ENCODE peak calls at places on chromosomes 13 and 19, in five cellular contexts. One of them, this sample, is unnamed. For H3K4me1 and H3K36me3, the result is how much of the 10 kb centered on the place peaks cover.

GRCh38 chr19:42410371-42410770 is 16.8 kb downstream of the LIPE start:
- DNase-seq in endothelial cell of umbilical vein: no peak
- DNase-seq in adipocyte: no peak
- DNase-seq in GM23248: no peak
- DNase-seq in neuronal stem cell: no peak
- DNase-seq in this sample: no peak

GRCh38 chr13:98173431-98173921 is 3.6 kb downstream of the RNF113B start:
- DNase-seq in endothelial cell of umbilical vein: peak
- DNase-seq in adipocyte: peak
- DNase-seq in GM23248: peak
- DNase-seq in neuronal stem cell: no peak
- DNase-seq in this sample: peak

GRCh38 chr13:53499551-53499950 is 470.9 kb downstream of the OLFM4 start:
- DNase-seq in endothelial cell of umbilical vein: no peak
- DNase-seq in adipocyte: no peak
- DNase-seq in GM23248: no peak
- DNase-seq in neuronal stem cell: no peak
- DNase-seq in this sample: no peak

GRCh38 chr13:74134226-74134776 is at the start of gene KLF12:
- DNase-seq in endothelial cell of umbilical vein: peak
- DNase-seq in adipocyte: peak
- DNase-seq in GM23248: peak
- DNase-seq in neuronal stem cell: peak
- DNase-seq in this sample: peak

GRCh38 chr19:43618921-43619261 is 538 bp downstream of the ZNF428 start:
- DNase-seq in endothelial cell of umbilical vein: peak
- DNase-seq in adipocyte: no peak
- DNase-seq in GM23248: peak
- DNase-seq in neuronal stem cell: no peak
- DNase-seq in this sample: no peak

GRCh38 chr19:33301900-33302174 is 497 bp downstream of the CEBPA start:
- DNase-seq in endothelial cell of umbilical vein: no peak
- DNase-seq in adipocyte: no peak
- DNase-seq in GM23248: peak
- DNase-seq in neuronal stem cell: no peak
- DNase-seq in this sample: no peak

GRCh38 chr13:51867062-51867461 is 5.3 kb downstream of the CCDC70 start:
- DNase-seq in endothelial cell of umbilical vein: no peak
- DNase-seq in adipocyte: no peak
- DNase-seq in GM23248: no peak
- DNase-seq in neuronal stem cell: no peak
- DNase-seq in this sample: no peak

GRCh38 chr13:59301166-59301551 is 862.6 kb downstream of the DIAPH3 start:
- DNase-seq in endothelial cell of umbilical vein: no peak
- DNase-seq in adipocyte: no peak
- DNase-seq in GM23248: no peak
- DNase-seq in neuronal stem cell: no peak
- DNase-seq in this sample: no peak

GRCh38 chr13:52797176-52797575 is 51.3 kb downstream of the PCDH8 start:
- DNase-seq in endothelial cell of umbilical vein: no peak
- DNase-seq in adipocyte: no peak
- DNase-seq in GM23248: no peak
- DNase-seq in neuronal stem cell: no peak
- DNase-seq in this sample: no peak

GRCh38 chr19:52658595-52658994 is 20.4 kb upstream of the ZNF83 start:
- DNase-seq in endothelial cell of umbilical vein: no peak
- DNase-seq in adipocyte: no peak
- DNase-seq in GM23248: no peak
- DNase-seq in neuronal stem cell: no peak
- DNase-seq in this sample: no peak

GRCh38 chr19:645912-646797 is 6.5 kb downstream of the FGF22 start:
- DNase-seq in endothelial cell of umbilical vein: no peak
- DNase-seq in adipocyte: no peak
- DNase-seq in GM23248: no peak
- DNase-seq in neuronal stem cell: no peak
- DNase-seq in this sample: no peak

GRCh38 chr19:54517483-54517882 is 14.9 kb downstream of the LAIR2 start:
- DNase-seq in endothelial cell of umbilical vein: peak
- DNase-seq in adipocyte: peak
- DNase-seq in GM23248: peak
- DNase-seq in neuronal stem cell: peak
- DNase-seq in this sample: peak

GRCh38 chr13:95083758-95084157 is 217.5 kb downstream of the ABCC4 start:
- DNase-seq in endothelial cell of umbilical vein: peak
- DNase-seq in adipocyte: no peak
- DNase-seq in GM23248: peak
- DNase-seq in neuronal stem cell: no peak
- DNase-seq in this sample: peak

GRCh38 chr13:99363391-99363790 is 56.2 kb upstream of the GPR183 start:
- DNase-seq in endothelial cell of umbilical vein: no peak
- DNase-seq in adipocyte: no peak
- DNase-seq in GM23248: no peak
- DNase-seq in neuronal stem cell: no peak
- DNase-seq in this sample: no peak

GRCh38 chr19:46755077-46755852 is 9.0 kb upstream of the STRN4 start:
- DNase-seq in endothelial cell of umbilical vein: peak
- DNase-seq in adipocyte: peak
- DNase-seq in GM23248: peak
- DNase-seq in neuronal stem cell: no peak
- DNase-seq in this sample: no peak

GRCh38 chr19:36526581-36526980 is 1.5 kb downstream of the ZNF260 start:
- DNase-seq in endothelial cell of umbilical vein: no peak
- DNase-seq in adipocyte: no peak
- DNase-seq in GM23248: peak
- DNase-seq in neuronal stem cell: no peak
- DNase-seq in this sample: no peak

GRCh38 chr13:50801087-50801931 is 42.2 kb downstream of the DLEU7 start:
- DNase-seq in endothelial cell of umbilical vein: peak
- DNase-seq in adipocyte: peak
- DNase-seq in GM23248: peak
- DNase-seq in neuronal stem cell: peak
- DNase-seq in this sample: peak

GRCh38 chr19:20925481-20925880 is 2.4 kb downstream of the ZNF85 start:
- DNase-seq in endothelial cell of umbilical vein: no peak
- DNase-seq in adipocyte: no peak
- DNase-seq in GM23248: no peak
- DNase-seq in neuronal stem cell: no peak
- DNase-seq in this sample: no peak

GRCh38 chr13:41700790-41701310 is 243.5 kb downstream of the RGCC start:
- DNase-seq in endothelial cell of umbilical vein: peak
- DNase-seq in adipocyte: peak
- DNase-seq in GM23248: peak
- DNase-seq in neuronal stem cell: no peak
- DNase-seq in this sample: peak

GRCh38 chr13:109151696-109152095 is 522.3 kb downstream of the MYO16 start:
- DNase-seq in endothelial cell of umbilical vein: no peak
- DNase-seq in adipocyte: no peak
- DNase-seq in GM23248: no peak
- DNase-seq in neuronal stem cell: no peak
- DNase-seq in this sample: no peak

GRCh38 chr19:13765395-13766094 is 1.2 kb downstream of the MRI1 start:
- DNase-seq in endothelial cell of umbilical vein: no peak
- DNase-seq in adipocyte: peak
- DNase-seq in GM23248: peak
- DNase-seq in neuronal stem cell: no peak
- DNase-seq in this sample: no peak

GRCh38 chr19:51410950-51411748 is 6.3 kb downstream of the SIGLEC10 start:
- DNase-seq in endothelial cell of umbilical vein: no peak
- DNase-seq in adipocyte: no peak
- DNase-seq in GM23248: no peak
- DNase-seq in neuronal stem cell: no peak
- DNase-seq in this sample: no peak

GRCh38 chr19:51418707-51419106 is 1.3 kb upstream of the SIGLEC10 start:
- DNase-seq in endothelial cell of umbilical vein: no peak
- DNase-seq in adipocyte: no peak
- DNase-seq in GM23248: no peak
- DNase-seq in neuronal stem cell: no peak
- DNase-seq in this sample: no peak

GRCh38 chr19:51417107-51417806 is at the start of gene SIGLEC10:
- DNase-seq in endothelial cell of umbilical vein: no peak
- DNase-seq in adipocyte: no peak
- DNase-seq in GM23248: no peak
- DNase-seq in neuronal stem cell: no peak
- DNase-seq in this sample: no peak

GRCh38 chr19:51417807-51418152 is 338 bp upstream of the SIGLEC10 start:
- DNase-seq in endothelial cell of umbilical vein: no peak
- DNase-seq in adipocyte: no peak
- DNase-seq in GM23248: no peak
- DNase-seq in neuronal stem cell: no peak
- DNase-seq in this sample: no peak

DNA sequence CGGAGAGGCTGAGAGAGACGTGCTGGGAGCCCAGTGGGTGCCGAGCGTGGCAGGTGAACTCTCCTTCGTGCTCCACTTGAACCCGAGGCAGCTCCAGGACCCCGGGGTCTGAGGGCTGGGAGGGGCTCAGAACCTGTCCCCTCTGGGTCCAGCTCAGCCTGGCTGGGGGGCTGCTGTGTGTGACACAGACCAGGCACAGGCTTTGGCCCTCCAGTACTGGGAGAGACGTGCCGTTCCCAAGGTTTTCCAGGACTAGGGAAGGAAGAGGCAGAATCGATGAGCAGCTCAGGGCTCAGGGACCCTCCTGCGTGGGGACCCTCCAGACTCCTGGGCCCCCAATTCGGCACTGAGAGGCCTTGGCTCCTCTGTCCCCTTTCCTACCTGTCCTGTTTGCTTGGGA is 2.3 kb downstream of the SIGLEC10 start:
- DNase-seq in endothelial cell of umbilical vein: no peak
- DNase-seq in adipocyte: no peak
- DNase-seq in GM23248: no peak
- DNase-seq in neuronal stem cell: no peak
- DNase-seq in this sample: no peak
- H3K4me1 ChIP-seq in endothelial cell of umbilical vein: under half
- H3K4me1 ChIP-seq in adipocyte: under half
- H3K4me1 ChIP-seq in GM23248: under half
- H3K4me1 ChIP-seq in neuronal stem cell: under half
- H3K4me1 ChIP-seq in this sample: under half

DNA sequence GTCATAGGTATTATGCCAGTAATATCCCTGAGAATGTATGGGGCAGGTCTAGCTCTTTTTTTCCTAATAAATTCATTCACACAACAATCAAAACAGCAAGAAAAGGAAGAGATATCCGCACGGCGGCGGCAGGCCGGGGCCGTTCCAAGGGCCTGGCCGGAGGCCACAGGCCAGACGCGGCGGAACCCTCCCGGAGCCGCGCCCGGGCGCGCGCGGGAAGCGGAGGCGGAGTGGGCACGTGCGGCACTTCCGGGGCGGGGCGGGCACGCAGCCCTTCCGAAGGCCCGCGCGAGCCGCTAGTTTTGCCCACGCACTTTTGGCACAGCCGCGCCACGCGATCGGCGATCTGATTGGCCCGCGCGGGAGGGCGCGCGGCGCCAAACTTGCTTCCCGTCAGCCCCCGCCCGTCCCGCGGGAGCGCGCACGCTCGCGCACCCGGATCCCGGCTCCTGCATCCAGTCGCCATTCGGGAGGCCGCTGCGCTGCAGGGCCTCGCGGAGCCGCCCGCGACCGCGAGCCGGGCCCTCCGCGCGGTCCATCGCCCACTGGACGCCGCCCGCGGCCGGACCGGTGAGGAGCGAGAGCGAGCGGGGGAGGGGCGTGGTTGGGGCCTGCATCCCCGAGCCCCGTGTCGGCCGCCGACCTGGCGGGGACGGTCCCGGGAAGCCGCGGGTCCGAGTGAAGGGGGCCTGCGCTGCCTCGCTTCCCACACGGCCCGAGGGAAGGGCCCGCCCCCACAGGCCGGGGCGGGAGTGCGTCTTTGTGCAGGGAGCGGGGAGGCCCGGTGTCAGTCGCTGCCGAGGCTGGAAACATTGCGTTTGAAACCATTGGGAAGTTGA is at the start of gene CHAMP1:
- DNase-seq in endothelial cell of umbilical vein: peak
- DNase-seq in adipocyte: peak
- DNase-seq in GM23248: peak
- DNase-seq in neuronal stem cell: peak
- DNase-seq in this sample: peak
- H3K9ac ChIP-seq in endothelial cell of umbilical vein: peak
- H3K9ac ChIP-seq in adipocyte: peak
- H3K9ac ChIP-seq in GM23248: peak
- H3K9ac ChIP-seq in neuronal stem cell: peak
- H3K9ac ChIP-seq in this sample: peak

GRCh38 chr19:2116507-2116906 is 19.8 kb downstream of the IZUMO4 start:
- DNase-seq in endothelial cell of umbilical vein: no peak
- DNase-seq in adipocyte: no peak
- DNase-seq in GM23248: no peak
- DNase-seq in neuronal stem cell: no peak
- DNase-seq in this sample: no peak

GRCh38 chr19:2117215-2117960 is 20.7 kb downstream of the IZUMO4 start:
- DNase-seq in endothelial cell of umbilical vein: no peak
- DNase-seq in adipocyte: no peak
- DNase-seq in GM23248: no peak
- DNase-seq in neuronal stem cell: no peak
- DNase-seq in this sample: no peak

GRCh38 chr19:2114821-2115220 is 18.1 kb downstream of the IZUMO4 start:
- DNase-seq in endothelial cell of umbilical vein: no peak
- DNase-seq in adipocyte: no peak
- DNase-seq in GM23248: no peak
- DNase-seq in neuronal stem cell: no peak
- DNase-seq in this sample: no peak

GRCh38 chr19:2115324-2115723 is 18.6 kb downstream of the IZUMO4 start:
- DNase-seq in endothelial cell of umbilical vein: no peak
- DNase-seq in adipocyte: no peak
- DNase-seq in GM23248: no peak
- DNase-seq in neuronal stem cell: no peak
- DNase-seq in this sample: no peak

GRCh38 chr19:2115911-2116426 is 19.3 kb downstream of the IZUMO4 start:
- DNase-seq in endothelial cell of umbilical vein: no peak
- DNase-seq in adipocyte: no peak
- DNase-seq in GM23248: no peak
- DNase-seq in neuronal stem cell: no peak
- DNase-seq in this sample: no peak
- H3K36me3 ChIP-seq in endothelial cell of umbilical vein: under half
- H3K36me3 ChIP-seq in adipocyte: half or more
- H3K36me3 ChIP-seq in GM23248: under half
- H3K36me3 ChIP-seq in neuronal stem cell: half or more
- H3K36me3 ChIP-seq in this sample: under half

GRCh38 chr13:79403113-79403512 is 2.9 kb downstream of the RBM26 start:
- DNase-seq in endothelial cell of umbilical vein: no peak
- DNase-seq in adipocyte: peak
- DNase-seq in GM23248: no peak
- DNase-seq in neuronal stem cell: no peak
- DNase-seq in this sample: no peak
- H3K4me1 ChIP-seq in endothelial cell of umbilical vein: under half
- H3K4me1 ChIP-seq in adipocyte: half or more
- H3K4me1 ChIP-seq in GM23248: under half
- H3K4me1 ChIP-seq in neuronal stem cell: under half
- H3K4me1 ChIP-seq in this sample: under half

GRCh38 chr19:18160792-18161690 is 8.1 kb downstream of the PIK3R2 start:
- DNase-seq in endothelial cell of umbilical vein: peak
- DNase-seq in adipocyte: peak
- DNase-seq in GM23248: peak
- DNase-seq in neuronal stem cell: peak
- DNase-seq in this sample: no peak
- H3K9ac ChIP-seq in endothelial cell of umbilical vein: no peak
- H3K9ac ChIP-seq in adipocyte: peak
- H3K9ac ChIP-seq in GM23248: peak
- H3K9ac ChIP-seq in neuronal stem cell: peak
- H3K9ac ChIP-seq in this sample: peak

GRCh38 chr13:55073000-55073399 is 2044.4 kb downstream of the OLFM4 start:
- DNase-seq in endothelial cell of umbilical vein: no peak
- DNase-seq in adipocyte: no peak
- DNase-seq in GM23248: no peak
- DNase-seq in neuronal stem cell: no peak
- DNase-seq in this sample: no peak
- H3K36me3 ChIP-seq in endothelial cell of umbilical vein: under half
- H3K36me3 ChIP-seq in adipocyte: under half
- H3K36me3 ChIP-seq in GM23248: under half
- H3K36me3 ChIP-seq in neuronal stem cell: under half
- H3K36me3 ChIP-seq in this sample: under half

This sample was measured in astrocyte.